ENCODE peak calls at places on chromosomes 16 and 17, in five cellular contexts. I, J, G, E and X are unnamed samples. For H3K4me1, the result is how much of the 10 kb centered on the place peaks cover.

GRCh38 chr16:72847187-72848044 is 200.5 kb downstream of the ZFHX3 start:
- DNase-seq in I (peak), J (no peak), G (peak), E (peak), X (no peak)

GRCh38 chr17:57762375-57762916 is 17.3 kb upstream of the CCDC182 start:
- DNase-seq in I (no peak), J (no peak), G (no peak), E (no peak), X (no peak)

GRCh38 chr16:66953462-66954096 is 7.5 kb upstream of the CES3 start:
- DNase-seq in I (no peak), J (no peak), G (no peak), E (no peak), X (no peak)

GRCh38 chr17:62038248-62038647 is 26.8 kb downstream of the MED13 start:
- DNase-seq in I (no peak), J (no peak), G (no peak), E (no peak), X (no peak)

GRCh38 chr16:84718-85452 is 6.9 kb downstream of the MPG start:
- DNase-seq in I (no peak), J (no peak), G (no peak), E (peak), X (no peak)

GRCh38 chr16:1381655-1382406 is 30.1 kb downstream of the GNPTG start:
- DNase-seq in I (no peak), J (no peak), G (no peak), E (no peak), X (no peak)

GRCh38 chr17:44314869-44315661 is 6.7 kb downstream of the RUNDC3A start:
- DNase-seq in I (peak), J (no peak), G (peak), E (peak), X (no peak)

GRCh38 chr17:63932008-63932561 is at the start of gene CD79B:
- DNase-seq in I (peak), J (no peak), G (no peak), E (no peak), X (no peak)

GRCh38 chr17:76544123-76544915 is 4.5 kb downstream of the PRCD start:
- DNase-seq in I (no peak), J (no peak), G (no peak), E (no peak), X (no peak)

GRCh38 chr17:76498886-76499667 is 2.1 kb downstream of the RHBDF2 start:
- DNase-seq in I (no peak), J (no peak), G (peak), E (peak), X (no peak)

GRCh38 chr16:11211061-11211976 is 44.7 kb downstream of the SOCS1 start:
- DNase-seq in I (no peak), J (no peak), G (no peak), E (no peak), X (no peak)

GRCh38 chr17:81579821-81580321 is 27.7 kb upstream of the FAAP100 start:
- DNase-seq in I (no peak), J (no peak), G (no peak), E (no peak), X (no peak)

GRCh38 chr16:30031477-30031918 is 427 bp upstream of the TLCD3B start:
- DNase-seq in I (no peak), J (no peak), G (no peak), E (no peak), X (no peak)

GRCh38 chr17:72531729-72532128 is 410.9 kb downstream of the SOX9 start:
- DNase-seq in I (no peak), J (no peak), G (no peak), E (no peak), X (no peak)

GRCh38 chr16:25106567-25107465 is 4.7 kb upstream of the LCMT1 start:
- DNase-seq in I (peak), J (peak), G (peak), E (peak), X (peak)

GRCh38 chr16:30958164-30959083 is 870 bp downstream of the SETD1A start:
- DNase-seq in I (no peak), J (no peak), G (peak), E (peak), X (no peak)

GRCh38 chr17:56979091-56979480 is 1.2 kb downstream of the SCPEP1 start:
- DNase-seq in I (no peak), J (no peak), G (no peak), E (no peak), X (no peak)

GRCh38 chr16:74749291-74750055 is 25.1 kb downstream of the FA2H start:
- DNase-seq in I (no peak), J (peak), G (no peak), E (no peak), X (no peak)
- H3K4me3 ChIP-seq in I (no peak), J (no peak), G (no peak), E (no peak), X (no peak)

GRCh38 chr17:78747479-78747878 is 34.6 kb downstream of the CYTH1 start:
- DNase-seq in I (no peak), J (no peak), G (no peak), E (no peak), X (no peak)

GRCh38 chr17:78748730-78749317 is 33.2 kb downstream of the CYTH1 start:
- DNase-seq in I (no peak), J (peak), G (no peak), E (no peak), X (no peak)

GRCh38 chr17:78748048-78748729 is 33.9 kb downstream of the CYTH1 start:
- DNase-seq in I (no peak), J (no peak), G (no peak), E (no peak), X (no peak)

GRCh38 chr17:78753316-78754250 is 28.5 kb downstream of the CYTH1 start:
- DNase-seq in I (no peak), J (no peak), G (no peak), E (no peak), X (no peak)

DNA sequence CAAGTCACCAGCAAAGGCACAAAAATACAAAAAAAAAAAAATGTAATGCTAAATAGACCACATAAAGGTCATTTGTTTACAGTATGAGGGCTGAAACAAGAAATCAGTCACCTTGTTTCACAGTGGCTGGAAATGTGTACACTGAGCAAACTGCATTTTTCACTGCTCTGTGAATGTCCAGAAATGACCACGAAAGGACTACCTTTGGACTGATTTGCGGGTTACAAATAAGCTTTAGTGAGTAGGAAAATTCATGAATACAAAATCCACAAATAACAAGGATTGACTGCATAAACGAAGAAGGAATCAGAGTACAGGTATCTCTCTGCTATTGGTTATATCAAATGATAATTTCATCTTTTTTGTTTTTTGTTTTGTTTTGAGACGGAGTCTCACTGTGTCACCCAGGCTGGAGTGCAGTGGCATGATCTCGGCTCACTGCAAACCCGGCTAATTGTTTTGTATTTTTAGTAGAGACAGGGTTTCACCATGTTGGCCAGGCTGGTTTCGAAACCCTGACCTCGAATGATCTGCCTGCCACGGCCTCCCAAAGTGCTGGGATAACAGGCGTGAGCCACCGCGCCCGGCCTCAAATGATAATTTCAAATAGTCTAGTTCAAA is 30.5 kb downstream of the CYTH1 start:
- DNase-seq in I (no peak), J (no peak), G (no peak), E (no peak), X (no peak)
- H3K4me1 ChIP-seq in I (under half), J (under half), G (under half), E (under half), X (under half)

GRCh38 chr16:57747496-57747895 is 11.9 kb downstream of the KATNB1 start:
- DNase-seq in I (no peak), J (peak), G (no peak), E (no peak), X (peak)

GRCh38 chr16:57747091-57747490 is 11.5 kb downstream of the KATNB1 start:
- DNase-seq in I (no peak), J (peak), G (no peak), E (no peak), X (no peak)

GRCh38 chr16:57748596-57748995 is 13.0 kb downstream of the KATNB1 start:
- DNase-seq in I (no peak), J (peak), G (no peak), E (no peak), X (peak)

GRCh38 chr16:57749101-57749692 is 13.6 kb downstream of the KATNB1 start:
- DNase-seq in I (no peak), J (no peak), G (no peak), E (no peak), X (no peak)

DNA sequence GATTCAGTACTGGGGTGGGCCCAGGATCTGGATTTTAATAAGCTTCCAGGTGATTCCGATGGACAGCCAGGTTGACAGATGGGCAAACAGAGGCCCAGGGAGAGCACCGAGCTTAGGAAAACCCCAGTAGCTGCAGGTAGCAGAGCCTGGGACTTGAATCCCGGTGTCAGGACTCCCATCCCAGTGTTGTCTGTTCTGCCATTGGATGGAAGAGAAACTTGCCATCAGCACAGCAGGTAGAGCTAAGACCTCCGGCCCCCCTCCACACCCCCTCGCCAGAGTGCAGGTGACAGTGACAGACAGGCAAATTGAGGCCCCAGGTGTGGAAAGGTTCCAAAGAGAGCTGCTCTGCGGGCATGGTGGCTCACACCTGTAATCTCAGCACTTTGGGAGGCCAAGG is 12.4 kb downstream of the KATNB1 start:
- DNase-seq in I (no peak), J (peak), G (no peak), E (no peak), X (no peak)
- H3K27ac ChIP-seq in I (no peak), J (no peak), G (no peak), E (no peak), X (no peak)

GRCh38 chr17:38874505-38875419 is 4.9 kb downstream of the LASP1 start:
- DNase-seq in I (no peak), J (no peak), G (no peak), E (no peak), X (no peak)

GRCh38 chr17:38877130-38877851 is 7.4 kb downstream of the LASP1 start:
- DNase-seq in I (peak), J (no peak), G (no peak), E (no peak), X (no peak)

GRCh38 chr17:38872671-38873385 is 3.0 kb downstream of the LASP1 start:
- DNase-seq in I (no peak), J (peak), G (no peak), E (no peak), X (no peak)

GRCh38 chr17:38873646-38874380 is 4.0 kb downstream of the LASP1 start:
- DNase-seq in I (no peak), J (no peak), G (peak), E (peak), X (no peak)

DNA sequence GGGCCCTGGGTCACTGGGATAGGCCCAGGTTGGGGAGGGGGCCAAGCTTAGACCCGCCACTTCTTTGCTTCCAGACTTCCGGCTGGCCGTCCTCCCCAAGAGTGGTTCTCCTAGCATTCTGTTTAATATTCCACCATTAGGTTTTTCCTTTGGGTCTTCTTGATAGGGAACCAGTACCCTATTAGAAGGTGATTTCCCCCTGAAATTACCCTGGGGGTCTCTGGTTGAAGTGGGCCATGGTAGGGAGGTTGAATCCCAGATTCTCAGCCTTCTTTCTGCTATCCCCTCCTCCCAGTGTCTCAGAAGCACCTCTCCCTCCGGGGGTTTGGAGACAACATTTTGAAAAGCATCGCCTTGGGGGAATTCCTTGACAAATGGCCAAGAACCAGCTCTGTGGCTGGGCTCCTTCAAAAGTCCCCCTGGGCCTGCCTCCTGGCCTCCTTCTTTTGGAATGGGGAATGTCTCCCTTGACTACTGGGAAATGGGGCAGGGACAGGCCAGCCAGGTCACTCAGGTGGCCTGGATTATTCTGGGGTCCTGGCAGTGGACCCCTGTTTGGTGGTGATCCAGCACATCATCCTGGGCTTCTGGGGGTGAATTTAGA is 5.7 kb downstream of the LASP1 start:
- DNase-seq in I (peak), J (no peak), G (no peak), E (no peak), X (no peak)
- H3K4me3 ChIP-seq in I (no peak), J (no peak), G (no peak), E (no peak), X (no peak)

DNA sequence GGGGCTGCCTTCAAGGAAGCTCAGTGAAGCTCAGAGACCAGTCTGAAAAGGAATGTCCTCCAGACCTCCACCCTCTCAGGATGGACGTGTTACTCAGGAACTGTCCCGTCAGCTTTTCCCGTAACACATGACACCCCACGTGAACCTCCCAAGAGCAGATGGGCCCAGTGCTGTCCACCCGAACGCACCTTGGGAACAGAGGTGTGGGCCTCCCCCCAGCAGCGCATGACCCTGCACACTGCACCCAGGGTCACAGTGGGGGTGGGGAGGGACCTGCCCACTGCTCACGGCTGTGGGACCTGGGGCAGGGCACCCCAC is 21.9 kb downstream of the SLC7A5 start:
- DNase-seq in I (no peak), J (peak), G (no peak), E (no peak), X (no peak)
- H3K4me1 ChIP-seq in I (under half), J (under half), G (half or more), E (under half), X (under half)

GRCh38 chr16:50320310-50320709 is 48.5 kb downstream of the BRD7 start:
- DNase-seq in I (no peak), J (no peak), G (no peak), E (no peak), X (no peak)
- H3K27ac ChIP-seq in I (no peak), J (no peak), G (no peak), E (no peak), X (no peak)

DNA sequence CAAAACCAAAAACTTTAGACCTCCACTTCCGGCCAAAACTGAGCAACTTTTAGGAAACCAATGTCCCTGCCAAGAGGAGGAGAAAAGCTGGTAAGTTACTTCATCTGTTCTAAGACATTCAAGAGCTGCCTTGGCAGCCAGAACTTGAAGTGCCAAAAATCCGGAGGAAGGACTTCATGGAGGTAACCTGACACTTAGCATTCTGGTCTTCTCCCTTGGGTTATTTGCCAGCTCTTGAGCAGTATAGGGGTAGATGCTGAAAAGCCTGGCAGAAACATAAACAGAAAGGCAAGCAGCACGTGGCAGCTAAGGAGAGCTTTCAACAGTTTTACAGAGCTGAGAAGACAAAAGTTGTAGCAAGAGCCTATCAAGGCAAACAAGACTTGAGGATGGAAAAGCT is 53.2 kb downstream of the CDYL2 start:
- DNase-seq in I (peak), J (no peak), G (no peak), E (no peak), X (no peak)
- H3K4me3 ChIP-seq in I (no peak), J (no peak), G (no peak), E (no peak), X (no peak)

DNA sequence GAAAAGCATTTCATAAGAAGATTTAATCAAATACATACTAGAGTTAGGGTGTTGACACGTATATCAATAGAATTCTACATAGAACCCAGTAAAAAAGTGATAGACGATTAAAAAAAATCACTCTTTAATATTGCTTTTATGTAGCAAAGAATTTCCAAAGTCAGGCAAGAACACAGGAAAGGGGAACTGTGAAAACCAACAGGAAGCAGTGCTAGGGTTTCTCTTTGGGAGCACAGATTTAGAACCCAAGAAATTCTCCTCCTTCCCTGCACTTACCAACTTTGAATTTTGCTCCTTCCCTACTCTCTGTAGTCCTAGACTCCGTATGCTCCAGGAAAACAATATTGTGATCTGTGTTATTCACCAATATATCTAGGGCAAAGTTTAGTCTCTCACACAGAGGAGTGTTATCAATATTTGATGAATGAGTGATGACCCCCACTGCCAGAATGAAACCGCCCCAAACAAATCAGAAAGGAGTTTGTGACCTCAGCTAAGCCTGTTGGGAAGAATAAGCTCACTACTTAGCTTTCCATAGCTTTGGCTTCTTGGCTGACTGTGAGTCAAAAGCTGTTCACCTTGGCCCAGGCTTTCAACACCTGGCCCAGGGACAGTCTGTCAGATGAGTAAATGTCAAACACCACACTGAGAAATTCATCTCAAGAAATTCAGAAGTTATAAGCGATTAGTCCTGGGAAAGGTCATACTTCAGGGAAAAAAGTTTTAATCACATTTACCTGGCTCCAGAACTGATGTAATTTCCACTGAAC is 8.6 kb downstream of the RFWD3 start:
- DNase-seq in I (no peak), J (no peak), G (no peak), E (no peak), X (no peak)
- H3K4me1 ChIP-seq in I (under half), J (under half), G (under half), E (under half), X (under half)